ENCODE peak calls at places on chromosomes 2 and 18, in five cellular contexts. L is A549, S is HCT116, P is heart left ventricle, O is gastrocnemius medialis. F is an unnamed sample.
A peak's percentile ranks its signal among the peaks of the same experiment; 100 is the strongest.

GRCh38 chr18:74689251-74689650 is 91.6 kb downstream of the ZNF407 start:
- ATAC-seq in L (no peak), S (no peak), P (no peak), O (no peak), F (no peak)

GRCh38 chr2:239293450-239294430 is 107.1 kb downstream of the HDAC4 start:
- ATAC-seq in L (no peak), S (peak; percentile 25), P (no peak), O (peak; percentile 6), F (no peak)

GRCh38 chr2:216949685-216950397 is 90.0 kb upstream of the TNP1 start:
- ATAC-seq in L (no peak), S (no peak), P (no peak), O (peak; percentile 54), F (no peak)

GRCh38 chr18:50356036-50356945 is 18.6 kb upstream of the SKA1 start:
- ATAC-seq in L (peak; percentile 73), S (peak; percentile 83), P (peak; percentile 61), O (no peak), F (no peak)

GRCh38 chr2:40087434-40087833 is 308.4 kb upstream of the THUMPD2 start:
- ATAC-seq in L (no peak), S (no peak), P (peak; percentile 87), O (no peak), F (no peak)

GRCh38 chr18:37553633-37554398 is 11.8 kb downstream of the CELF4 start:
- ATAC-seq in L (peak; percentile 48), S (no peak), P (no peak), O (no peak), F (no peak)

GRCh38 chr2:103002954-103003353 is 241.1 kb downstream of the TMEM182 start:
- ATAC-seq in L (no peak), S (no peak), P (no peak), O (no peak), F (no peak)

GRCh38 chr2:162113771-162114168 is 38.3 kb downstream of the GCG start:
- ATAC-seq in L (no peak), S (no peak), P (peak; percentile 95), O (peak; percentile 89), F (peak; percentile 83)

GRCh38 chr18:3150274-3150673 is 69.5 kb downstream of the MYOM1 start:
- ATAC-seq in L (no peak), S (no peak), P (peak; percentile 70), O (no peak), F (no peak)

GRCh38 chr2:219736196-219736595 is 108.8 kb downstream of the SLC4A3 start:
- ATAC-seq in L (peak; percentile 78), S (peak; percentile 64), P (peak; percentile 50), O (peak; percentile 23), F (no peak)
- TF ChIP-seq CTCF in L (peak; percentile 82), S (peak; percentile 35), P (peak; percentile 50), O (peak; percentile 16), F (peak; percentile 53)

DNA sequence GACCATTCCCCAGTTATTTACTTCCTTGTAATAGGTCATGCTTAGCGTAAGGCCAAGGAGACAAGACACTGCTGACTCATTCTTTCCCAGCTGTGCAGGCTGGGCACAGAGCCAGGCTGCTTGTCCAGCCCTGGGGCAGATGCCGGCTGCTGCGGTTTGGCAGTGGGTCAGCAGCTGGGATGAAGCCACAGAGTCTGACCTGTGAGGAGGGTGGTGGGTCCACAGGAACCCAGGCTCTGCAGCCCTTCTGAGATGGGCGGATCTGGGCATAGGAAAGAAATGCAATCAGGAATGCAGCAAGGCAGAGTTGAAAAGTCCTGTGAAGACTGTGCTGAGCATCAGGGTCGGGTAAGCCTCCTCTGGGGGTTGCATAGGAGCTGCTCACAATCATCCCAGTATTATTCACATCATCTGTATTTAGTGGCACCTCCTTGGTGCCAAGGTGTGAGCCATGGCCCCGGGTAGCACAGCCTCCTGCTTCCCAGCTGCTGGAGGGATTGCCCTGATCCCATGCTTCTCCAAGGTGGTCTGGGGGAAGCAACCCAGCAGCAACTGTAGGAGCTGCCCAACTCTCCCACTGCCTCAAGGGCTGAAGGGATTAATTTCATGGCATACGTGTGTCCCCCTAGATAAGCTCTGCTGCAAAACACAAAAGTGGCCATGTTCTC is 139.0 kb downstream of the DDX1 start:
- ATAC-seq in L (peak; percentile 89), S (peak; percentile 87), P (peak; percentile 89), O (peak; percentile 96), F (peak; percentile 90)
- TF ChIP-seq POLR2A in L (no peak), S (no peak), P (no peak), O (no peak), F (no peak)

GRCh38 chr18:58412844-58413666 is 215.8 kb downstream of the ALPK2 start:
- ATAC-seq in L (no peak), S (no peak), P (no peak), O (no peak), F (no peak)
- H3K4me3 ChIP-seq in L (no peak overlapping the region), S (no peak overlapping the region), P (no peak overlapping the region), O (no peak overlapping the region), F (no peak overlapping the region)

GRCh38 chr2:158745866-158746382 is 49.2 kb upstream of the DAPL1 start:
- ATAC-seq in L (no peak), S (peak; percentile 13), P (no peak), O (no peak), F (no peak)

GRCh38 chr2:158746488-158746887 is 48.6 kb upstream of the DAPL1 start:
- ATAC-seq in L (no peak), S (no peak), P (no peak), O (no peak), F (no peak)

GRCh38 chr2:158743466-158743865 is 51.7 kb upstream of the DAPL1 start:
- ATAC-seq in L (no peak), S (no peak), P (no peak), O (no peak), F (no peak)

GRCh38 chr2:158743899-158744298 is 51.2 kb upstream of the DAPL1 start:
- ATAC-seq in L (no peak), S (no peak), P (no peak), O (no peak), F (no peak)

GRCh38 chr2:158745067-158745865 is 49.9 kb upstream of the DAPL1 start:
- ATAC-seq in L (peak; percentile 79), S (peak; percentile 87), P (peak; percentile 55), O (peak; percentile 45), F (peak; percentile 37)
- TF ChIP-seq CTCF in L (peak; percentile 74), S (peak; percentile 65), P (peak; percentile 55), O (no peak), F (peak; percentile 49)

DNA sequence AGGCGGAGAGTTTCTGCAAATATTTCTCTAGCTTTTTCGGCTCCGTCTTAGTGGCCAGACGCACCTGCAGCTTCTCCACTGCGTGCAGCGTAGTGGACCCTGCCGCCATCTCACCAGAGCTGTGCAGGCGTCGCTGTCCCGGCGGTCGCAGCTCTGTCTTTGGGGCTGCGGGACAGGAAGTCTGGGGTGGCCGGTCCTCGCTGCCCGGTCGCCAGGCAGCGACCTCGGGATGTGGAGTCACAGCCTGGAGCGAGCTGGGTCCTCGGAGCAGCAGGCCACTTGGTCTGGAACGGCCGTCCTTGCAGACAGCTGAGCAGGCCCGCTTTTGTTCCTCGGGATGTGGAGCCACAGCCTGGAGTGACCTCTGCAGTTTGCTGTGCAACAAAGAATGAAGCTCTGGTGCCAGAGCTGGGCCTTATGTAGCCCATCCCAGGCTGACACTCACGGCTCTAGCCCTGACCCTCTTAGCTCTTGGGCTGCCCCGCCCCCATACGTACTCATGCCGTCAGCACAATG is at the start of gene ELOA2:
- ATAC-seq in L (no peak), S (no peak), P (peak; percentile 20), O (no peak), F (no peak)
- TF ChIP-seq POLR2A in L (no peak), S (no peak), P (no peak), O (no peak), F (no peak)

GRCh38 chr2:223759569-223760430 is 77.6 kb downstream of the AP1S3 start:
- ATAC-seq in L (peak; percentile 89), S (peak; percentile 45), P (no peak), O (no peak), F (no peak)
- H3K4me3 ChIP-seq in L (no peak overlapping the region), S (peak overlapping the region; percentile 23), P (no peak overlapping the region), O (no peak overlapping the region), F (no peak overlapping the region)

F was measured in gastroesophageal sphincter.